ENCODE peak calls at places on chromosomes 7 and 10, in seven cellular contexts. W is fibroblast of the aortic adventitia, I is omental fat pad, S is suprapubic skin, L is H9, M is pancreas, D is fibroblast of lung. G is an unnamed sample.

GRCh38 chr10:107341281-107341680 is 176.8 kb upstream of the SORCS1 start:
- DNase-seq in W (no peak), I (no peak), S (no peak), L (no peak), M (no peak), D (no peak), G (no peak)

GRCh38 chr7:22419488-22419887 is 62.5 kb upstream of the RAPGEF5 start:
- DNase-seq in W (no peak), I (no peak), S (no peak), L (no peak), M (no peak), D (no peak), G (no peak)

GRCh38 chr7:33700001-33700899 is 205.1 kb upstream of the BMPER start:
- DNase-seq in W (no peak), I (no peak), S (no peak), L (no peak), M (no peak), D (no peak), G (no peak)

GRCh38 chr10:98074315-98074911 is 44.0 kb upstream of the CRTAC1 start:
- DNase-seq in W (peak), I (no peak), S (no peak), L (no peak), M (no peak), D (peak), G (no peak)

GRCh38 chr7:72441791-72442190 is 29.7 kb upstream of the CALN1 start:
- DNase-seq in W (no peak), I (no peak), S (no peak), L (no peak), M (no peak), D (no peak), G (no peak)

GRCh38 chr7:13560441-13560840 is 429.0 kb downstream of the ETV1 start:
- DNase-seq in W (peak), I (no peak), S (no peak), L (no peak), M (no peak), D (peak), G (no peak)

GRCh38 chr10:132136097-132136521 is 50.6 kb upstream of the DPYSL4 start:
- DNase-seq in W (no peak), I (no peak), S (peak), L (no peak), M (peak), D (no peak), G (peak)

GRCh38 chr10:124300224-124300623 is 118.5 kb downstream of the OAT start:
- DNase-seq in W (no peak), I (no peak), S (no peak), L (no peak), M (no peak), D (no peak), G (peak)

GRCh38 chr7:29483219-29484104 is 80.2 kb upstream of the PRR15 start:
- DNase-seq in W (peak), I (no peak), S (no peak), L (no peak), M (no peak), D (no peak), G (no peak)

GRCh38 chr10:44202952-44203351 is 181.9 kb downstream of the CXCL12 start:
- DNase-seq in W (no peak), I (no peak), S (no peak), L (no peak), M (no peak), D (no peak), G (no peak)

GRCh38 chr10:122494833-122495232 is 33.5 kb downstream of the HTRA1 start:
- DNase-seq in W (peak), I (peak), S (peak), L (no peak), M (no peak), D (peak), G (no peak)

GRCh38 chr10:102542800-102543418 is 39.1 kb downstream of the SUFU start:
- DNase-seq in W (peak), I (no peak), S (no peak), L (no peak), M (no peak), D (peak), G (no peak)

GRCh38 chr7:139111147-139111546 is 1.6 kb upstream of the ZC3HAV1 start:
- DNase-seq in W (no peak), I (no peak), S (no peak), L (no peak), M (no peak), D (no peak), G (no peak)

GRCh38 chr7:5780801-5781496 is 514 bp downstream of the RNF216 start:
- DNase-seq in W (peak), I (peak), S (peak), L (peak), M (peak), D (peak), G (no peak)

GRCh38 chr7:100132697-100133137 is 6.0 kb downstream of the MBLAC1 start:
- DNase-seq in W (peak), I (no peak), S (no peak), L (peak), M (no peak), D (peak), G (no peak)

GRCh38 chr7:131803861-131804260 is 247.4 kb upstream of the PODXL start:
- DNase-seq in W (no peak), I (no peak), S (no peak), L (no peak), M (no peak), D (no peak), G (no peak)

GRCh38 chr7:64887756-64888508 is 15.1 kb upstream of the ZNF273 start:
- DNase-seq in W (no peak), I (no peak), S (no peak), L (peak), M (no peak), D (no peak), G (no peak)

GRCh38 chr10:118723467-118723866 is 31.3 kb downstream of the CACUL1 start:
- DNase-seq in W (peak), I (no peak), S (no peak), L (no peak), M (no peak), D (peak), G (no peak)

GRCh38 chr10:90175161-90175681 is 473.8 kb downstream of the KIF20B start:
- DNase-seq in W (peak), I (no peak), S (no peak), L (no peak), M (peak), D (peak), G (no peak)

GRCh38 chr10:125062244-125063208 is 97.8 kb downstream of the CTBP2 start:
- DNase-seq in W (no peak), I (no peak), S (no peak), L (no peak), M (no peak), D (no peak), G (no peak)

GRCh38 chr7:120996983-120997334 is 8.4 kb downstream of the CPED1 start:
- DNase-seq in W (no peak), I (no peak), S (no peak), L (no peak), M (no peak), D (no peak), G (no peak)

GRCh38 chr10:44956717-44957706 is 2.6 kb upstream of the RASSF4 start:
- DNase-seq in W (no peak), I (no peak), S (peak), L (no peak), M (no peak), D (no peak), G (no peak)

GRCh38 chr7:105245398-105246099 is 143.2 kb downstream of the SRPK2 start:
- DNase-seq in W (peak), I (no peak), S (no peak), L (no peak), M (no peak), D (no peak), G (no peak)

GRCh38 chr7:136526408-136527105 is 341.9 kb upstream of the CHRM2 start:
- DNase-seq in W (no peak), I (no peak), S (no peak), L (no peak), M (peak), D (peak), G (peak)

GRCh38 chr10:122468220-122468922 is 7.0 kb downstream of the HTRA1 start:
- DNase-seq in W (no peak), I (no peak), S (no peak), L (no peak), M (no peak), D (no peak), G (no peak)

GRCh38 chr7:103887853-103888602 is 101.4 kb downstream of the RELN start:
- DNase-seq in W (no peak), I (no peak), S (no peak), L (no peak), M (no peak), D (no peak), G (no peak)

GRCh38 chr10:44039599-44039998 is 345.3 kb downstream of the CXCL12 start:
- DNase-seq in W (peak), I (no peak), S (no peak), L (no peak), M (no peak), D (peak), G (no peak)

GRCh38 chr10:43851030-43851429 is 202.3 kb upstream of the ZNF32 start:
- DNase-seq in W (no peak), I (no peak), S (no peak), L (no peak), M (no peak), D (no peak), G (no peak)

GRCh38 chr7:100489824-100490223 is 6.1 kb downstream of the NYAP1 start:
- DNase-seq in W (peak), I (no peak), S (no peak), L (peak), M (peak), D (peak), G (no peak)

GRCh38 chr10:63217120-63217605 is 84.0 kb downstream of the NRBF2 start:
- DNase-seq in W (peak), I (no peak), S (no peak), L (no peak), M (no peak), D (peak), G (no peak)

GRCh38 chr7:122256036-122256805 is 48.3 kb downstream of the FEZF1 start:
- DNase-seq in W (no peak), I (no peak), S (no peak), L (no peak), M (no peak), D (no peak), G (no peak)

GRCh38 chr7:138493535-138493934 is 33.5 kb downstream of the TRIM24 start:
- DNase-seq in W (no peak), I (no peak), S (no peak), L (no peak), M (no peak), D (no peak), G (no peak)

GRCh38 chr7:125127304-125127703 is 197.7 kb upstream of the POT1 start:
- DNase-seq in W (no peak), I (no peak), S (no peak), L (no peak), M (no peak), D (no peak), G (no peak)

GRCh38 chr10:124699471-124700292 is 44.5 kb downstream of the FAM53B start:
- DNase-seq in W (no peak), I (no peak), S (no peak), L (no peak), M (peak), D (no peak), G (no peak)

GRCh38 chr7:18623389-18623788 is 127.8 kb downstream of the HDAC9 start:
- DNase-seq in W (no peak), I (no peak), S (no peak), L (no peak), M (no peak), D (no peak), G (no peak)

GRCh38 chr7:149734514-149735075 is 38.8 kb downstream of the ZNF467 start:
- DNase-seq in W (no peak), I (no peak), S (peak), L (no peak), M (no peak), D (no peak), G (peak)

GRCh38 chr7:90312745-90313144 is 8.4 kb downstream of the FAM237B start:
- DNase-seq in W (peak), I (no peak), S (no peak), L (no peak), M (no peak), D (peak), G (no peak)
- TF ChIP-seq CTCF in W (peak), I (no peak), S (no peak), L (peak), M (no peak), D (peak), G (peak)

GRCh38 chr7:107041097-107041496 is 3.4 kb upstream of the PRKAR2B start:
- DNase-seq in W (no peak), I (no peak), S (no peak), L (no peak), M (no peak), D (no peak), G (no peak)

GRCh38 chr7:107035446-107035845 is 9.1 kb upstream of the PRKAR2B start:
- DNase-seq in W (peak), I (no peak), S (no peak), L (no peak), M (no peak), D (peak), G (no peak)

GRCh38 chr7:107039199-107039900 is 5.2 kb upstream of the PRKAR2B start:
- DNase-seq in W (no peak), I (no peak), S (no peak), L (no peak), M (no peak), D (no peak), G (no peak)

GRCh38 chr7:107036535-107036934 is 8.0 kb upstream of the PRKAR2B start:
- DNase-seq in W (no peak), I (no peak), S (no peak), L (no peak), M (no peak), D (no peak), G (no peak)

DNA sequence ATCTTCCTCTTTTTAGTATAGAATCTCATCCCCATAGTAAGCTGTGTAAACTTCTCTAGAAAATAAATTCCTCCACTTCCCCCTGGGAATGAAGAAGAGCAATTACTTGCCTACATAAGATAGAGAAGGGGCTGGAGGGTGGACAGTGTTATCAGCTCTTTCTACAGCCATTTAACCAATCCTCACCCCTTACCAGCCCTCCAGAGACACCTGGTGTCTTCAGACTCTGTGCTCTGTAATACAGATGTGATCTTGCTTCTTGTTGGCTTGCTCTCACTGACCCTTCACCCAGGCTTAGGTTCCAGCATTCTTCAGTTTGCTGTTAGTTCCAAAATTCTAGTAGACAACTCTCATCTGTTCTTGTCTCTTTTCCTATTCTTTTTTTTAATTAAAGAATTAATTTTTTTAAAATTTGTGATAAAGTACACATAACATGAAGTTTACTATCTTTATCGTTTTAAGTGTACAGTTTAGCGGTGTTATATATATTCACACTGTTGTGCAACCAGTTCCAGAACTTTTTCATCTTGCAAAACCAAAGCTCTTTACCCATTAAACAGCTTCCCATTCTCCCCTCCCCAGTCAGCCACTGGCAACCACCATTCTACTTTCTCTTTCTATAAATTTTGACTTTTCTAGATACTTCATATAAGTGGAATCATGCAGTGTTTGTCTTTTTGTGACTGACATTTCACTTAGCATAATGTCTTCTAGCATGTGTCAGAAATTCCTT is 6.5 kb upstream of the PRKAR2B start:
- DNase-seq in W (no peak), I (no peak), S (no peak), L (no peak), M (no peak), D (no peak), G (no peak)
- TF ChIP-seq CTCF in W (no peak), I (no peak), S (no peak), L (no peak), M (no peak), D (no peak), G (no peak)

DNA sequence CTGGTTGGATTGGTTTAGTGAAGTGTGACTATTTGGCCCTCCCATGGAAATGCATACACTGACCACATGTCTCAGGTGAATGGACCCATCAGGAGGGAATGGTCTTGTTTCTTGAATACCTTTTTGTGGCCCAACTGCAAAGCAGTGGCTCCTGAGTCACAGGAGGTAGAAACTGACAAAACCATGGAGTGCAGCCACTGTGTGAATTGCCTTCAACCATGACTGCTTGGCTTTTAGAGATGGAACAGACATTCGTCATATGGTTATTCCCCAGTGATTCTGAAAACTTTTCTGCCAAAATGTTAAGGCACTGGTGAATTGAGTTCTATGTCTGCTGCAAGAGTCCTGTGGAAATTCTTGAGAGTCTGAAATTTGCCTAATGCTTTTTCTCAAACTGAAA is 64.7 kb downstream of the CDK14 start:
- DNase-seq in W (peak), I (no peak), S (no peak), L (no peak), M (no peak), D (no peak), G (no peak)
- TF ChIP-seq CTCF in W (no peak), I (no peak), S (no peak), L (no peak), M (no peak), D (no peak), G (no peak)

GRCh38 chr10:61903991-61904350 is 2.5 kb downstream of the ARID5B start:
- DNase-seq in W (no peak), I (no peak), S (no peak), L (no peak), M (no peak), D (no peak), G (no peak)

GRCh38 chr10:61901829-61902447 is 439 bp downstream of the ARID5B start:
- DNase-seq in W (peak), I (no peak), S (no peak), L (no peak), M (no peak), D (peak), G (no peak)

GRCh38 chr10:61904711-61905445 is 3.4 kb downstream of the ARID5B start:
- DNase-seq in W (peak), I (no peak), S (no peak), L (no peak), M (no peak), D (peak), G (no peak)

GRCh38 chr10:61902448-61903183 is 1.1 kb downstream of the ARID5B start:
- DNase-seq in W (peak), I (peak), S (peak), L (peak), M (no peak), D (peak), G (no peak)

GRCh38 chr10:61903184-61903990 is 1.9 kb downstream of the ARID5B start:
- DNase-seq in W (peak), I (no peak), S (peak), L (peak), M (peak), D (peak), G (no peak)
- TF ChIP-seq CTCF in W (peak), I (no peak), S (no peak), L (peak), M (no peak), D (peak), G (peak)

GRCh38 chr10:25682203-25682950 is 251.7 kb upstream of the MYO3A start:
- DNase-seq in W (peak), I (no peak), S (no peak), L (no peak), M (no peak), D (peak), G (no peak)
- TF ChIP-seq CTCF in W (peak), I (no peak), S (no peak), L (peak), M (no peak), D (peak), G (no peak)

GRCh38 chr10:95559466-95559865 is 1.7 kb downstream of the SORBS1 start:
- DNase-seq in W (no peak), I (no peak), S (no peak), L (peak), M (no peak), D (no peak), G (no peak)
- TF ChIP-seq CTCF in W (no peak), I (no peak), S (no peak), L (no peak), M (no peak), D (no peak), G (no peak)

GRCh38 chr10:21732067-21732772 is 198.2 kb downstream of the MLLT10 start:
- DNase-seq in W (peak), I (no peak), S (no peak), L (peak), M (no peak), D (peak), G (no peak)
- TF ChIP-seq CTCF in W (peak), I (no peak), S (peak), L (peak), M (peak), D (peak), G (peak)

DNA sequence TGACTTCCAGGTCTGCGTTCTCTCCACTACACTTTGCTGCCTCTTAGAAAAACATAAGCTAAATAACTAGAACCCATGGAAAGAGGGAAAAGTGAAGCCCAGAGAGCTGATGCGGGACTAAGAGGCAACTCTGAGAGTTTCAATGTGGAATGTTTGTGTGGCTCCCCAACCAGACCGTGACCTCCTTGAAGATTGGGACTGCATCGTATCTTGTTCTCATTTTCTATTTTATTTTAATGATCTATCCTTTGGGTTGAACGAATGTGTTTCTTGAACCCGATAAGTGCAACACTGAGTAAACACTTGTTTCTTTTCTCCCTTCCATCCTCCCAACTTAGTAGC is 77.4 kb downstream of the TPST1 start:
- DNase-seq in W (no peak), I (no peak), S (no peak), L (no peak), M (no peak), D (no peak), G (no peak)
- TF ChIP-seq CTCF in W (no peak), I (no peak), S (no peak), L (no peak), M (no peak), D (no peak), G (no peak)

DNA sequence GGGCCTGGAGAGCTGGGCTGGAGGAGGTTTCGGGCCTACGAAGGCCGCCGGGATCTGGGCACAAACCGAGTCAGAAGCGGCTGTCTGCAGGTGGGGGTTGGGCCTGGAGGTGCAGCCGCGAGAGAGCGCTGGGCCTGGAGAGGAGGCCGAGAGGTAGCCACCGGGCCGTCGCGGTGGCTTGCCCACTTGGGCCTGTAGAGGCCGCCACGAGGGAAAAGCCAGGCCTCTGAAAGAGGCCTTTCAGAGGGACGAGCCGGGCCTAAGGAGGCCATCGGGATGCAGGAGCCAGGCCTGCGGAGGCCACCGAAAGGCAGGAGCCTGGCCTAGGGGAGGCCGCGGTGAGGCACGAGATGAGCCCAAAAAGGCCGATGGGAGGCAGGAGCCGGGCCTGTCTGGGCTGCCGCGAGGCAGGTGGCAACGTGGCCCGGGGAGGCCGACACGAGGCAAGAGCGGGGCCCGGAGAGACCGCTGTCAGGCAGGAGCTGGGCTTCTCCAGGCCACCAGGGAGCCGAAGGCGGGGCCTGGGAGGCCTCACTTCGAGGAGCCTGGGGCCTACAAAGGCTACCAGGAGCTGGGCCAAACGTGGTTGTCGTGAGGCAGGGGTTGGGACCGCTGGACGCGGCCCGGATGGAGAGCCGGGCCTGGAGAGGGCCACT is 25.6 kb downstream of the MDH2 start:
- DNase-seq in W (no peak), I (no peak), S (no peak), L (peak), M (peak), D (no peak), G (no peak)
- TF ChIP-seq CTCF in W (no peak), I (no peak), S (no peak), L (peak), M (no peak), D (no peak), G (peak)

G was measured in chondrocyte.